ENCODE peak calls at places on chromosome 13, in four cellular contexts. S, J, L and K are unnamed samples.

GRCh38 chr13:106484084-106484754 is 51.2 kb downstream of the EFNB2 start:
- DNase-seq in L (no peak), S (no peak), J (no peak), K (no peak)

GRCh38 chr13:93217701-93218100 is 8.9 kb upstream of the GPC6 start:
- DNase-seq in L (no peak), J (no peak), S (no peak), K (no peak)

GRCh38 chr13:50126378-50127016 is 111.3 kb downstream of the KCNRG start:
- DNase-seq in S (peak), J (peak), L (no peak), K (no peak)

GRCh38 chr13:102825400-102825799 is 20.4 kb upstream of the ERCC5 start:
- DNase-seq in J (no peak), S (no peak), L (no peak), K (no peak)

GRCh38 chr13:65808061-65808460 is 1422.1 kb downstream of the PCDH9 start:
- DNase-seq in S (no peak), L (peak), J (peak), K (no peak)

GRCh38 chr13:39038569-39038898 is 278 bp downstream of the NHLRC3 start:
- DNase-seq in S (no peak), L (peak), J (peak), K (no peak)

GRCh38 chr13:53946500-53946899 is 917.9 kb downstream of the OLFM4 start:
- DNase-seq in S (no peak), J (no peak), L (no peak), K (no peak)

GRCh38 chr13:28819046-28819747 is 942 bp upstream of the MTUS2 start:
- DNase-seq in J (peak), L (peak), S (peak), K (no peak)

GRCh38 chr13:102721800-102722231 is 27.0 kb upstream of the METTL21C start:
- DNase-seq in J (peak), S (no peak), L (no peak), K (no peak)

GRCh38 chr13:94129490-94129894 is 350.0 kb downstream of the DCT start:
- DNase-seq in L (no peak), J (no peak), S (no peak), K (no peak)

GRCh38 chr13:58018865-58019264 is 387.3 kb downstream of the PCDH17 start:
- DNase-seq in S (peak), L (no peak), J (no peak), K (no peak)

GRCh38 chr13:112923962-112924361 is 45.1 kb upstream of the MCF2L start:
- DNase-seq in J (no peak), S (no peak), L (no peak), K (no peak)

GRCh38 chr13:77784531-77784930 is 87.0 kb downstream of the SLAIN1 start:
- DNase-seq in L (no peak), S (no peak), J (no peak), K (no peak)

GRCh38 chr13:21079761-21080730 is 18.7 kb upstream of the LATS2 start:
- DNase-seq in J (peak), S (no peak), L (peak), K (no peak)

GRCh38 chr13:79393564-79394249 is 12.3 kb downstream of the RBM26 start:
- DNase-seq in J (no peak), L (no peak), S (peak), K (no peak)